ENCODE peak calls at places on chromosomes 6 and 20, in five cellular contexts. J is smooth muscle cell of the brain vasculature, E is stromal cell of bone marrow, B is mammary epithelial cell, F is posterior cingulate gyrus. U is an unnamed sample.

GRCh38 chr6:119308048-119308570 is 41.5 kb downstream of the MAN1A1 start:
- DNase-seq in J (no peak), E (peak), B (peak), F (no peak), U (peak)

GRCh38 chr6:30760537-30760936 is 16.2 kb upstream of the IER3 start:
- DNase-seq in J (no peak), E (no peak), B (no peak), F (no peak), U (no peak)

GRCh38 chr6:166640342-166641043 is 13.4 kb upstream of the RPS6KA2 start:
- DNase-seq in J (no peak), E (no peak), B (peak), F (no peak), U (no peak)

GRCh38 chr6:73169111-73169510 is 56.2 kb downstream of the KHDC1L start:
- DNase-seq in J (no peak), E (no peak), B (no peak), F (no peak), U (no peak)

GRCh38 chr20:32364554-32365208 is 6.5 kb downstream of the ASXL1 start:
- DNase-seq in J (no peak), E (no peak), B (no peak), F (no peak), U (no peak)

GRCh38 chr20:4812641-4813075 is 90.9 kb downstream of the PRND start:
- DNase-seq in J (no peak), E (no peak), B (no peak), F (no peak), U (no peak)

GRCh38 chr6:37236921-37237320 is 20.7 kb upstream of the TBC1D22B start:
- DNase-seq in J (no peak), E (no peak), B (peak), F (no peak), U (no peak)

GRCh38 chr20:24492031-24492607 is 22.7 kb downstream of the SYNDIG1 start:
- DNase-seq in J (no peak), E (no peak), B (no peak), F (no peak), U (no peak)

GRCh38 chr6:56235245-56235644 is 12.1 kb downstream of the COL21A1 start:
- DNase-seq in J (no peak), E (no peak), B (no peak), F (no peak), U (no peak)

GRCh38 chr6:11162262-11162661 is 50.7 kb upstream of the ERVFRD-1 start:
- DNase-seq in J (no peak), E (no peak), B (no peak), F (no peak), U (no peak)

GRCh38 chr6:43736211-43736786 is 33.7 kb upstream of the VEGFA start:
- DNase-seq in J (no peak), E (no peak), B (no peak), F (no peak), U (no peak)

GRCh38 chr6:138371720-138372119 is 6.0 kb upstream of the SMIM28 start:
- DNase-seq in J (no peak), E (peak), B (no peak), F (no peak), U (no peak)

GRCh38 chr6:140155727-140156126 is 781.3 kb upstream of the CITED2 start:
- DNase-seq in J (no peak), E (no peak), B (no peak), F (no peak), U (no peak)

GRCh38 chr20:35012227-35013069 is 56.8 kb downstream of the MYH7B start:
- DNase-seq in J (no peak), E (no peak), B (no peak), F (no peak), U (no peak)

GRCh38 chr6:93575495-93575894 is 156.1 kb upstream of the EPHA7 start:
- DNase-seq in J (no peak), E (no peak), B (no peak), F (no peak), U (no peak)

GRCh38 chr6:24520929-24521546 is 26.3 kb downstream of the ALDH5A1 start:
- DNase-seq in J (peak), E (peak), B (peak), F (peak), U (no peak)

GRCh38 chr6:154510144-154510905 is at the start of gene CNKSR3:
- DNase-seq in J (peak), E (peak), B (peak), F (peak), U (peak)

GRCh38 chr6:104771258-104771832 is 88.4 kb downstream of the HACE1 start:
- DNase-seq in J (no peak), E (no peak), B (no peak), F (no peak), U (no peak)

GRCh38 chr20:48298851-48299484 is 513.7 kb upstream of the SULF2 start:
- DNase-seq in J (peak), E (peak), B (peak), F (no peak), U (peak)

GRCh38 chr6:152587473-152587872 is 49.7 kb downstream of the SYNE1 start:
- DNase-seq in J (no peak), E (no peak), B (no peak), F (no peak), U (no peak)

GRCh38 chr6:113209315-113209714 is 647.8 kb upstream of the MARCKS start:
- DNase-seq in J (no peak), E (no peak), B (no peak), F (no peak), U (no peak)

GRCh38 chr6:154498340-154498934 is 12.0 kb downstream of the CNKSR3 start:
- DNase-seq in J (no peak), E (no peak), B (no peak), F (no peak), U (no peak)